ENCODE peak calls at places on chromosomes 13 and 19, in five cellular contexts. One of them, this sample, is unnamed.

GRCh38 chr19:46720516-46721239 is 3.8 kb upstream of the PRKD2 start:
- DNase-seq in NCI-H2081: no peak
- DNase-seq in stimulated activated CD4-positive, alpha-beta T cell treated with anti-CD3 and anti-CD28 coated beads, Interleukin-4, amount 100 ng/mL, for 48 hours: no peak
- DNase-seq in T-helper 1 cell: no peak
- DNase-seq in non-pigmented ciliary epithelial cell: no peak
- DNase-seq in this sample: no peak

GRCh38 chr13:87259479-87260083 is 411.6 kb upstream of the SLITRK5 start:
- DNase-seq in NCI-H2081: no peak
- DNase-seq in stimulated activated CD4-positive, alpha-beta T cell treated with anti-CD3 and anti-CD28 coated beads, Interleukin-4, amount 100 ng/mL, for 48 hours: no peak
- DNase-seq in T-helper 1 cell: no peak
- DNase-seq in non-pigmented ciliary epithelial cell: no peak
- DNase-seq in this sample: no peak

GRCh38 chr19:7673995-7674667 is 2.8 kb upstream of the MCEMP1 start:
- DNase-seq in NCI-H2081: peak
- DNase-seq in stimulated activated CD4-positive, alpha-beta T cell treated with anti-CD3 and anti-CD28 coated beads, Interleukin-4, amount 100 ng/mL, for 48 hours: peak
- DNase-seq in T-helper 1 cell: no peak
- DNase-seq in non-pigmented ciliary epithelial cell: no peak
- DNase-seq in this sample: peak

GRCh38 chr13:29883941-29884518 is 33.6 kb upstream of the UBL3 start:
- DNase-seq in NCI-H2081: no peak
- DNase-seq in stimulated activated CD4-positive, alpha-beta T cell treated with anti-CD3 and anti-CD28 coated beads, Interleukin-4, amount 100 ng/mL, for 48 hours: no peak
- DNase-seq in T-helper 1 cell: no peak
- DNase-seq in non-pigmented ciliary epithelial cell: no peak
- DNase-seq in this sample: no peak

GRCh38 chr13:64428196-64428595 is 2801.9 kb downstream of the PCDH9 start:
- DNase-seq in NCI-H2081: no peak
- DNase-seq in stimulated activated CD4-positive, alpha-beta T cell treated with anti-CD3 and anti-CD28 coated beads, Interleukin-4, amount 100 ng/mL, for 48 hours: no peak
- DNase-seq in T-helper 1 cell: no peak
- DNase-seq in non-pigmented ciliary epithelial cell: no peak
- DNase-seq in this sample: no peak

GRCh38 chr19:6677924-6678689 is 8.1 kb upstream of the TNFSF14 start:
- DNase-seq in NCI-H2081: no peak
- DNase-seq in stimulated activated CD4-positive, alpha-beta T cell treated with anti-CD3 and anti-CD28 coated beads, Interleukin-4, amount 100 ng/mL, for 48 hours: peak
- DNase-seq in T-helper 1 cell: no peak
- DNase-seq in non-pigmented ciliary epithelial cell: no peak
- DNase-seq in this sample: no peak

GRCh38 chr13:51781246-51782022 is 22.5 kb downstream of the DHRS12 start:
- DNase-seq in NCI-H2081: no peak
- DNase-seq in stimulated activated CD4-positive, alpha-beta T cell treated with anti-CD3 and anti-CD28 coated beads, Interleukin-4, amount 100 ng/mL, for 48 hours: no peak
- DNase-seq in T-helper 1 cell: no peak
- DNase-seq in non-pigmented ciliary epithelial cell: no peak
- DNase-seq in this sample: peak

GRCh38 chr19:27792576-27793127 is 1420.3 kb downstream of the UQCRFS1 start:
- DNase-seq in NCI-H2081: no peak
- DNase-seq in stimulated activated CD4-positive, alpha-beta T cell treated with anti-CD3 and anti-CD28 coated beads, Interleukin-4, amount 100 ng/mL, for 48 hours: no peak
- DNase-seq in T-helper 1 cell: no peak
- DNase-seq in non-pigmented ciliary epithelial cell: no peak
- DNase-seq in this sample: no peak

GRCh38 chr13:22064854-22065646 is 394.2 kb downstream of the FGF9 start:
- DNase-seq in NCI-H2081: no peak
- DNase-seq in stimulated activated CD4-positive, alpha-beta T cell treated with anti-CD3 and anti-CD28 coated beads, Interleukin-4, amount 100 ng/mL, for 48 hours: no peak
- DNase-seq in T-helper 1 cell: no peak
- DNase-seq in non-pigmented ciliary epithelial cell: no peak
- DNase-seq in this sample: no peak

GRCh38 chr13:22372261-22372660 is 701.4 kb downstream of the FGF9 start:
- DNase-seq in NCI-H2081: no peak
- DNase-seq in stimulated activated CD4-positive, alpha-beta T cell treated with anti-CD3 and anti-CD28 coated beads, Interleukin-4, amount 100 ng/mL, for 48 hours: no peak
- DNase-seq in T-helper 1 cell: no peak
- DNase-seq in non-pigmented ciliary epithelial cell: no peak
- DNase-seq in this sample: no peak

GRCh38 chr13:76764429-76764828 is 121.8 kb downstream of the KCTD12 start:
- DNase-seq in NCI-H2081: no peak
- DNase-seq in stimulated activated CD4-positive, alpha-beta T cell treated with anti-CD3 and anti-CD28 coated beads, Interleukin-4, amount 100 ng/mL, for 48 hours: no peak
- DNase-seq in T-helper 1 cell: no peak
- DNase-seq in non-pigmented ciliary epithelial cell: no peak
- DNase-seq in this sample: peak

GRCh38 chr13:39498471-39499114 is 104.4 kb downstream of the LHFPL6 start:
- DNase-seq in NCI-H2081: peak
- DNase-seq in stimulated activated CD4-positive, alpha-beta T cell treated with anti-CD3 and anti-CD28 coated beads, Interleukin-4, amount 100 ng/mL, for 48 hours: no peak
- DNase-seq in T-helper 1 cell: no peak
- DNase-seq in non-pigmented ciliary epithelial cell: no peak
- DNase-seq in this sample: no peak

GRCh38 chr19:3607398-3608078 is 863 bp upstream of the TBXA2R start:
- DNase-seq in NCI-H2081: no peak
- DNase-seq in stimulated activated CD4-positive, alpha-beta T cell treated with anti-CD3 and anti-CD28 coated beads, Interleukin-4, amount 100 ng/mL, for 48 hours: no peak
- DNase-seq in T-helper 1 cell: no peak
- DNase-seq in non-pigmented ciliary epithelial cell: no peak
- DNase-seq in this sample: no peak

GRCh38 chr19:50556236-50557008 is 11.8 kb downstream of the LRRC4B start:
- DNase-seq in NCI-H2081: peak
- DNase-seq in stimulated activated CD4-positive, alpha-beta T cell treated with anti-CD3 and anti-CD28 coated beads, Interleukin-4, amount 100 ng/mL, for 48 hours: peak
- DNase-seq in T-helper 1 cell: peak
- DNase-seq in non-pigmented ciliary epithelial cell: no peak
- DNase-seq in this sample: peak

GRCh38 chr19:58279042-58279924 is 528 bp downstream of the ZNF8 start:
- DNase-seq in NCI-H2081: peak
- DNase-seq in stimulated activated CD4-positive, alpha-beta T cell treated with anti-CD3 and anti-CD28 coated beads, Interleukin-4, amount 100 ng/mL, for 48 hours: peak
- DNase-seq in T-helper 1 cell: peak
- DNase-seq in non-pigmented ciliary epithelial cell: peak
- DNase-seq in this sample: peak

GRCh38 chr19:4589579-4590410 is 30.3 kb upstream of the SEMA6B start:
- DNase-seq in NCI-H2081: no peak
- DNase-seq in stimulated activated CD4-positive, alpha-beta T cell treated with anti-CD3 and anti-CD28 coated beads, Interleukin-4, amount 100 ng/mL, for 48 hours: no peak
- DNase-seq in T-helper 1 cell: no peak
- DNase-seq in non-pigmented ciliary epithelial cell: no peak
- DNase-seq in this sample: no peak

GRCh38 chr13:23411706-23412105 is 21.8 kb downstream of the SACS start:
- DNase-seq in NCI-H2081: no peak
- DNase-seq in stimulated activated CD4-positive, alpha-beta T cell treated with anti-CD3 and anti-CD28 coated beads, Interleukin-4, amount 100 ng/mL, for 48 hours: no peak
- DNase-seq in T-helper 1 cell: no peak
- DNase-seq in non-pigmented ciliary epithelial cell: no peak
- DNase-seq in this sample: no peak

GRCh38 chr13:97238432-97238831 is 16.3 kb downstream of the MBNL2 start:
- DNase-seq in NCI-H2081: no peak
- DNase-seq in stimulated activated CD4-positive, alpha-beta T cell treated with anti-CD3 and anti-CD28 coated beads, Interleukin-4, amount 100 ng/mL, for 48 hours: no peak
- DNase-seq in T-helper 1 cell: no peak
- DNase-seq in non-pigmented ciliary epithelial cell: no peak
- DNase-seq in this sample: no peak

GRCh38 chr13:111905609-111905945 is 161.4 kb upstream of the SOX1 start:
- DNase-seq in NCI-H2081: no peak
- DNase-seq in stimulated activated CD4-positive, alpha-beta T cell treated with anti-CD3 and anti-CD28 coated beads, Interleukin-4, amount 100 ng/mL, for 48 hours: no peak
- DNase-seq in T-helper 1 cell: no peak
- DNase-seq in non-pigmented ciliary epithelial cell: no peak
- DNase-seq in this sample: peak

GRCh38 chr19:49459388-49459787 is 6.4 kb downstream of the ALDH16A1 start:
- DNase-seq in NCI-H2081: no peak
- DNase-seq in stimulated activated CD4-positive, alpha-beta T cell treated with anti-CD3 and anti-CD28 coated beads, Interleukin-4, amount 100 ng/mL, for 48 hours: no peak
- DNase-seq in T-helper 1 cell: no peak
- DNase-seq in non-pigmented ciliary epithelial cell: no peak
- DNase-seq in this sample: no peak

GRCh38 chr19:5953680-5954213 is 24.2 kb downstream of the RANBP3 start:
- DNase-seq in NCI-H2081: no peak
- DNase-seq in stimulated activated CD4-positive, alpha-beta T cell treated with anti-CD3 and anti-CD28 coated beads, Interleukin-4, amount 100 ng/mL, for 48 hours: peak
- DNase-seq in T-helper 1 cell: no peak
- DNase-seq in non-pigmented ciliary epithelial cell: no peak
- DNase-seq in this sample: no peak

GRCh38 chr13:45296259-45296658 is 44.7 kb downstream of the TPT1 start:
- DNase-seq in NCI-H2081: no peak
- DNase-seq in stimulated activated CD4-positive, alpha-beta T cell treated with anti-CD3 and anti-CD28 coated beads, Interleukin-4, amount 100 ng/mL, for 48 hours: no peak
- DNase-seq in T-helper 1 cell: no peak
- DNase-seq in non-pigmented ciliary epithelial cell: no peak
- DNase-seq in this sample: no peak

GRCh38 chr13:52348983-52349780 is 56.8 kb downstream of the THSD1 start:
- DNase-seq in NCI-H2081: no peak
- DNase-seq in stimulated activated CD4-positive, alpha-beta T cell treated with anti-CD3 and anti-CD28 coated beads, Interleukin-4, amount 100 ng/mL, for 48 hours: no peak
- DNase-seq in T-helper 1 cell: no peak
- DNase-seq in non-pigmented ciliary epithelial cell: no peak
- DNase-seq in this sample: no peak

GRCh38 chr19:5337886-5338595 is 2.6 kb downstream of the PTPRS start:
- DNase-seq in NCI-H2081: no peak
- DNase-seq in stimulated activated CD4-positive, alpha-beta T cell treated with anti-CD3 and anti-CD28 coated beads, Interleukin-4, amount 100 ng/mL, for 48 hours: no peak
- DNase-seq in T-helper 1 cell: no peak
- DNase-seq in non-pigmented ciliary epithelial cell: no peak
- DNase-seq in this sample: no peak

GRCh38 chr13:44620057-44620456 is 43.9 kb upstream of the TSC22D1 start:
- DNase-seq in NCI-H2081: no peak
- DNase-seq in stimulated activated CD4-positive, alpha-beta T cell treated with anti-CD3 and anti-CD28 coated beads, Interleukin-4, amount 100 ng/mL, for 48 hours: no peak
- DNase-seq in T-helper 1 cell: no peak
- DNase-seq in non-pigmented ciliary epithelial cell: no peak
- DNase-seq in this sample: no peak

GRCh38 chr19:38544569-38545315 is 73.0 kb downstream of the MAP4K1 start:
- DNase-seq in NCI-H2081: no peak
- DNase-seq in stimulated activated CD4-positive, alpha-beta T cell treated with anti-CD3 and anti-CD28 coated beads, Interleukin-4, amount 100 ng/mL, for 48 hours: no peak
- DNase-seq in T-helper 1 cell: no peak
- DNase-seq in non-pigmented ciliary epithelial cell: no peak
- DNase-seq in this sample: no peak

GRCh38 chr19:2253106-2254051 is 2.8 kb downstream of the JSRP1 start:
- DNase-seq in NCI-H2081: no peak
- DNase-seq in stimulated activated CD4-positive, alpha-beta T cell treated with anti-CD3 and anti-CD28 coated beads, Interleukin-4, amount 100 ng/mL, for 48 hours: no peak
- DNase-seq in T-helper 1 cell: no peak
- DNase-seq in non-pigmented ciliary epithelial cell: no peak
- DNase-seq in this sample: no peak

GRCh38 chr19:7766535-7766934 is 3.5 kb downstream of the CLEC4M start:
- DNase-seq in NCI-H2081: no peak
- DNase-seq in stimulated activated CD4-positive, alpha-beta T cell treated with anti-CD3 and anti-CD28 coated beads, Interleukin-4, amount 100 ng/mL, for 48 hours: no peak
- DNase-seq in T-helper 1 cell: no peak
- DNase-seq in non-pigmented ciliary epithelial cell: no peak
- DNase-seq in this sample: no peak

GRCh38 chr13:21365574-21365973 is 93.5 kb downstream of the ZDHHC20 start:
- DNase-seq in NCI-H2081: no peak
- DNase-seq in stimulated activated CD4-positive, alpha-beta T cell treated with anti-CD3 and anti-CD28 coated beads, Interleukin-4, amount 100 ng/mL, for 48 hours: no peak
- DNase-seq in T-helper 1 cell: no peak
- DNase-seq in non-pigmented ciliary epithelial cell: no peak
- DNase-seq in this sample: no peak

GRCh38 chr19:19226663-19227062 is 14.9 kb downstream of the NCAN start:
- DNase-seq in NCI-H2081: no peak
- DNase-seq in stimulated activated CD4-positive, alpha-beta T cell treated with anti-CD3 and anti-CD28 coated beads, Interleukin-4, amount 100 ng/mL, for 48 hours: no peak
- DNase-seq in T-helper 1 cell: no peak
- DNase-seq in non-pigmented ciliary epithelial cell: no peak
- DNase-seq in this sample: no peak

GRCh38 chr19:55118401-55118991 is 1.1 kb upstream of the PPP1R12C start:
- DNase-seq in NCI-H2081: no peak
- DNase-seq in stimulated activated CD4-positive, alpha-beta T cell treated with anti-CD3 and anti-CD28 coated beads, Interleukin-4, amount 100 ng/mL, for 48 hours: no peak
- DNase-seq in T-helper 1 cell: no peak
- DNase-seq in non-pigmented ciliary epithelial cell: no peak
- DNase-seq in this sample: peak

GRCh38 chr19:16025108-16026101 is 50.9 kb upstream of the TPM4 start:
- DNase-seq in NCI-H2081: no peak
- DNase-seq in stimulated activated CD4-positive, alpha-beta T cell treated with anti-CD3 and anti-CD28 coated beads, Interleukin-4, amount 100 ng/mL, for 48 hours: no peak
- DNase-seq in T-helper 1 cell: no peak
- DNase-seq in non-pigmented ciliary epithelial cell: peak
- DNase-seq in this sample: no peak

GRCh38 chr19:4042064-4042730 is 24.5 kb downstream of the ZBTB7A start:
- DNase-seq in NCI-H2081: no peak
- DNase-seq in stimulated activated CD4-positive, alpha-beta T cell treated with anti-CD3 and anti-CD28 coated beads, Interleukin-4, amount 100 ng/mL, for 48 hours: no peak
- DNase-seq in T-helper 1 cell: no peak
- DNase-seq in non-pigmented ciliary epithelial cell: no peak
- DNase-seq in this sample: no peak